ENCODE peak calls at places on chromosomes 13 and 19, in five cellular contexts. W is brain microvascular endothelial cell, I is RWPE1, F is B cell, Y is AG04449. M is an unnamed sample.

GRCh38 chr19:17089238-17089637 is 13.7 kb downstream of the MYO9B start:
- DNase-seq in W (peak), Y (no peak), I (no peak), F (no peak), M (no peak)

GRCh38 chr13:109361562-109361961 is 424.8 kb downstream of the IRS2 start:
- DNase-seq in W (no peak), F (no peak), I (no peak), Y (no peak), M (no peak)

GRCh38 chr13:26914624-26915023 is 154.0 kb upstream of the GPR12 start:
- DNase-seq in W (no peak), Y (no peak), F (no peak), I (peak), M (no peak)

GRCh38 chr19:984165-984967 is at the start of gene WDR18:
- DNase-seq in I (peak), F (peak), Y (peak), W (peak), M (peak)

GRCh38 chr13:97432232-97432916 is 1.6 kb upstream of the RAP2A start:
- DNase-seq in I (no peak), W (no peak), F (no peak), Y (no peak), M (no peak)

GRCh38 chr19:7699422-7700127 is 2.4 kb downstream of the FCER2 start:
- DNase-seq in F (peak), Y (no peak), I (peak), W (no peak), M (peak)

GRCh38 chr13:21333186-21333585 is 125.9 kb downstream of the ZDHHC20 start:
- DNase-seq in Y (no peak), W (no peak), I (no peak), F (no peak), M (no peak)

GRCh38 chr13:46071590-46072249 is 19.2 kb upstream of the ZC3H13 start:
- DNase-seq in F (no peak), W (no peak), Y (no peak), I (no peak), M (peak)

GRCh38 chr13:97364031-97364430 is 69.9 kb upstream of the RAP2A start:
- DNase-seq in F (no peak), W (no peak), I (no peak), Y (no peak), M (no peak)

GRCh38 chr19:47716270-47716937 is 3.2 kb downstream of the EHD2 start:
- DNase-seq in F (no peak), I (no peak), W (no peak), Y (no peak), M (no peak)

GRCh38 chr19:51094696-51095279 is 12.1 kb upstream of the KLK14 start:
- DNase-seq in Y (no peak), F (peak), I (peak), W (no peak), M (peak)

GRCh38 chr19:44685877-44686276 is 13.1 kb upstream of the CEACAM16 start:
- DNase-seq in F (peak), I (no peak), Y (no peak), W (peak), M (no peak)

GRCh38 chr13:73334459-73334858 is 275.7 kb downstream of the KLF5 start:
- DNase-seq in Y (no peak), I (peak), F (no peak), W (no peak), M (no peak)

GRCh38 chr13:29906432-29907011 is 56.1 kb upstream of the UBL3 start:
- DNase-seq in Y (no peak), W (no peak), I (no peak), F (no peak), M (no peak)

GRCh38 chr13:87999141-87999765 is 328.1 kb downstream of the SLITRK5 start:
- DNase-seq in W (no peak), Y (no peak), F (no peak), I (peak), M (no peak)

GRCh38 chr19:12733369-12733896 is 1.1 kb downstream of the TRIR start:
- DNase-seq in Y (no peak), F (peak), I (peak), W (no peak), M (peak)
- TF ChIP-seq CTCF in Y (peak), F (peak), I (no peak), W (peak), M (peak)

GRCh38 chr19:13209797-13210775 is 59.9 kb downstream of the IER2 start:
- DNase-seq in Y (no peak), W (no peak), F (no peak), I (no peak), M (no peak)

GRCh38 chr19:13210941-13211340 is 60.7 kb downstream of the IER2 start:
- DNase-seq in Y (no peak), F (no peak), I (no peak), W (no peak), M (no peak)

GRCh38 chr19:13208964-13209796 is 59.0 kb downstream of the IER2 start:
- DNase-seq in W (no peak), F (peak), I (no peak), Y (no peak), M (peak)

GRCh38 chr19:13212759-13213330 is 62.6 kb downstream of the IER2 start:
- DNase-seq in F (peak), W (peak), I (peak), Y (no peak), M (peak)

GRCh38 chr19:13211426-13212308 is 61.5 kb downstream of the IER2 start:
- DNase-seq in Y (no peak), F (no peak), I (no peak), W (no peak), M (no peak)
- TF ChIP-seq CTCF in Y (no peak), F (no peak), I (no peak), W (no peak), M (no peak)

GRCh38 chr19:5386841-5387240 is 46.2 kb upstream of the PTPRS start:
- DNase-seq in Y (no peak), I (no peak), F (no peak), W (no peak), M (no peak)
- TF ChIP-seq CTCF in Y (no peak), I (no peak), F (no peak), W (no peak), M (no peak)

DNA sequence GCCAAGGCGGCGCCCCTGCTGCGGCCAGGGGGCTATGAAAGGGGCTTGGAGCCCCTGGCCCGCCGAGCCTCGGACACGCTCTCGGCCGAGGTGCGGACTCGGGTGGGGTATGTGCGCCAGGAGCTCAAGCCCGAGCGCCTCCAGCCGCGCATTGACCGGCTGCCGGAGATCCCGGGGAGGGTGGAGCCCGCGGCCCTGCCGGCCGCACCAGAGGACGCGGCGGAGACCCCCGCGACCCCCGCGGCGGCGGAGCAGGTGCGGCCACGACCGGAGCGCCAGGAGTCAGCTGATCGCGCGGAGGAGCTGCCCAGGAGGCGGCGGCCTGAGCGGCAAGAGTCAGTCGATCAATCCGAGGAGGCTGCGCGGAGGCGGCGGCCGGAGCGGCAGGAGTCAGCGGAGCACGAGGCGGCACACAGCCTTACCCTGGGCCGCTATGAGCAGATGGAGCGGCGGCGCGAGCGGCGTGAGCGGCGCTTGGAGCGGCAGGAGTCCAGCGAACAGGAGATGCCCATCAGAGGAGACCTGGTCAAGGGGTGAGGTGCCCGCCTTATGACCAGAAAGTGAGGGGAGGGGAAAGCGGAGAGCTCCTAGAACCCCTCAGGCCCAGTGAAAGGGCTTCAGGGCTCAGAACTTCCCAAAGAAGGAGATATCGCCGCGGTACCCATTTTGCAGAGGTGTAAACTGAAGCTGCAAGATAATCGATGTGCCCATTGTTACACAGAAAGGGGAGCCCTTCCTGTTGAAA is 8.8 kb upstream of the SHKBP1 start:
- DNase-seq in I (no peak), Y (no peak), F (peak), W (no peak), M (no peak)
- TF ChIP-seq CTCF in I (no peak), Y (no peak), F (no peak), W (no peak), M (no peak)

GRCh38 chr13:101384929-101385328 is 31.4 kb downstream of the NALCN start:
- DNase-seq in Y (no peak), I (no peak), F (no peak), W (no peak), M (no peak)

GRCh38 chr13:101382701-101383100 is 33.6 kb downstream of the NALCN start:
- DNase-seq in Y (no peak), W (no peak), I (no peak), F (no peak), M (no peak)

GRCh38 chr13:101383595-101383994 is 32.7 kb downstream of the NALCN start:
- DNase-seq in W (no peak), Y (no peak), F (no peak), I (no peak), M (no peak)

DNA sequence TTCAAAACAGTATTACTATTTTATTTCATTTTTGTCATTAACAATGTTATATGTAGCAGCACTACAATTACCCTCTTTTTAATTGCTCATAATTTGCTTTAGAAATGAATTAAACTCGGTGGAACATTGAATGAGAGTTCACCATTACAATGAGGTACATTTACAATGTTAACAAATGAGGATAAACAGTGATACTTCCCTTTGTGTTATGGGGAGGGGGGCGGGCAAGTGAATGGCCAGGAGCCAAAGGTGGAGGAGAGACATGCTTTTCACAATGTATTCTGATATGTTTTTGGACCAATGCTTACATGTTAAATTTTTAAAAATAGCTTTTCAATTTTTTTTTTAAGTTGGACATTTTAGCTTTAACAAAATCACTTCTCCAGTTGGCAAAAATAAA is 34.2 kb downstream of the NALCN start:
- DNase-seq in F (no peak), Y (no peak), I (no peak), W (no peak), M (no peak)
- TF ChIP-seq CTCF in F (no peak), Y (no peak), I (no peak), W (no peak), M (no peak)

DNA sequence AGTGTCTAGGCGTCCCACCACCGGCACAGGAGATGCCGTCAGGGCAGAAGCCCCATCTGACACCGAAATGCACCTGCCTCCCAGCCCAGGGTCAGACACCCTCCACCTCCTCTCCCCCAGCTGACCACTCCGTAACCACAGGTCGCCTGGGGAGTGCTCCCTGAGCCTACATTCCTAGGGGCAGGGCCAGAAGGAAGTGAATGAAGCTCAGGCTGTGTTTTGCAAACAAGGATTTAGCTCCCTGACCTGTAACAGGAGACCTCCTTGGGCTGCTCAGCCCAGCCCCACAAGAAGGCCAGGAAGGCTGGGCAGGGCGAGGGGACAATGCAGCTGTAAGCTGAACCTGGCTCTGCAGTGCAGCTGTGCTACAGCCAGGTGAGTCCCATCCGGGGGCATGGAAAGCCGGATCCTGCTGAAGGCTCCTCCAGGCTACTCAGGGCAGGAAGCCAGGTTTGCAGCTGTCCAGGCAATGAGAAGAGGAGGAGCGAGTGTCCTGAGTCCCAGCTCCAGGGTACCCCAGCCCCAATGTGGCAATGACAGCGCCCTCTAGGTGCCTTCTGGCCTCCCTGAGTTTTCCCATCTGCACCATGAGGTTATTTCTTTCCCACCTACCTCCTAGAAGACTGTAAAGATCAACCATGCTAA is 42.1 kb downstream of the RHPN2 start:
- DNase-seq in W (no peak), F (no peak), Y (no peak), I (no peak), M (no peak)
- TF ChIP-seq CTCF in W (no peak), F (no peak), Y (no peak), I (no peak), M (no peak)

DNA sequence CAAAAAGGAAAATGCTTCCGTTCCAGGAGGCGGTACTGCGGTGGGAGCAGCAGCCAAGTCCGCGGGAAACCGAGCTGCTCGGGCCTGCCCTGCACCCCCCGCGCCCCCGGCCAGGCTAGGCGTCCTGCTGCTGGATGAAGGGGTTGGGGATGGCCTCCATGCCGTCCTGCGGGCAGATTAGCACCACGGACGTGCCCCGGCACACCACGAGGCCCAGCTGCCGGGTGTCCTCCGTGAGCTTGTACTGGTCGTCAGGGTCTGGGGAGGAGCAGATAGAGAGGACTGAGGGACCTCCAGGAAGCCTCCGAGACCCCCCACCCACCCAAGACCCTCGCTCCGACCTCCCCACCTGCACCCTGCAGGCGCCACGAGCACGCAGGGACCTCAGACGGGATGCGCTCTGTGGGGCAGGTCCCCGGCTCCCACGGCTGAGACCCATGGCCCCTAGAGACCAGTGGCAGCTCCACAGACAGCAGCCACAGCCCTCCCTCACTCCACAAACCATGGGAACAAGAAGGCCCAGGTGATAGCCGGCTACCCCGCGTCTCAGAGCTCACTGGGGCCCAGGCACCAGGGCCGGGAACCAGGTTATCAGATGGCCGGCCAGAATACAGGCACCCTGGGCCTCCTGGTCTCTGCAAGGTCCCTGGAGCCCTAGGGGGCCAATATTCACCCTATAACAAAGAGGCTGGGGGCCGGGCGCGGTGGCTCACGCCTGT is 6.7 kb downstream of the LSM7 start:
- DNase-seq in Y (no peak), I (no peak), W (no peak), F (no peak), M (no peak)
- TF ChIP-seq CTCF in Y (no peak), I (no peak), W (no peak), F (no peak), M (no peak)

GRCh38 chr13:60583911-60584753 is 187.1 kb downstream of the TDRD3 start:
- DNase-seq in I (no peak), W (peak), F (no peak), Y (peak), M (no peak)

GRCh38 chr13:60577761-60578160 is 180.7 kb downstream of the TDRD3 start:
- DNase-seq in W (no peak), Y (no peak), F (no peak), I (no peak), M (no peak)

GRCh38 chr13:60584976-60585375 is 188.0 kb downstream of the TDRD3 start:
- DNase-seq in Y (no peak), F (no peak), W (peak), I (no peak), M (no peak)

DNA sequence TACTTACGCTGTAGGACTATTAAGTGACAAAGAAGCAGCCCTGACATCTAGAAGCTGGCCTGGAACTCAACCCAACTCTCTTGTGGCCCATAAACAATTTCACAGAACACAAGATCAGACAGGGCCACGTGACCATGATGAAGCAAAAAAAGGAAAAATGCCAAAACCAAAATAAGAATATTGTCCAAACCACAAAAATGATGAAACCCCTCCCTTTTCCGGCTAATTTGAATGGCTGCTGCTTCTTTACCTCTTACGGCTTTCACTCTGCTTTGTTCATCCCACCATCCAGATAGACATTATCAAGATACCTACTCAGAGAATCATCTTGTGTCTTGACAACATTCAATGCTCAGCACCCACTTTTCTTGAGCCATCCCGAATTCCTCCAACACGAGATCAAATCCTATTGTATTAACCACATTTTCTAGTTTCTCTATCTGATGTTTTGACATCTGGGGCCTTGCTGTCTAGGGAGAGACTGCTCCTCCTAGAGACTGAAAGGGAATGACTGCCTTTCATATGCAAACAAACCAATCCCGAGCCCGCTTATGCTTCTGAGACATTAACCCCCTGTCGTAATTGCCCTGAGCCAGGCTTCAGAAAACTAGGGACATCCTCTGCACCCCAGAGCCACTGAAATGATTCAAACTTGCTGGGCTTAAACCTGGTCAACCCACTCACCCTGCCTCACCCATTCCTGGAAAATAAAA is 186.3 kb downstream of the TDRD3 start:
- DNase-seq in I (no peak), F (no peak), W (peak), Y (peak), M (no peak)
- TF ChIP-seq CTCF in I (no peak), F (no peak), W (peak), Y (peak), M (no peak)

GRCh38 chr13:52195052-52195837 is 35.8 kb upstream of the NEK3 start:
- DNase-seq in Y (no peak), F (peak), W (peak), I (peak), M (peak)
- TF ChIP-seq CTCF in Y (peak), F (no peak), W (peak), I (peak), M (no peak)